ENCODE peak calls at places on chromosome 13, in five cellular contexts. O is RWPE1, L is left lung, Y is BJ, R is GM06990. Z is an unnamed sample.

GRCh38 chr13:27005976-27006518 is 165.6 kb downstream of the USP12 start:
- DNase-seq in O (no peak), L (no peak), Y (no peak), R (no peak), Z (no peak)

GRCh38 chr13:76552373-76552772 is 333.8 kb downstream of the KCTD12 start:
- DNase-seq in O (no peak), L (no peak), Y (no peak), R (no peak), Z (no peak)

GRCh38 chr13:106337096-106337495 is 198.4 kb downstream of the EFNB2 start:
- DNase-seq in O (no peak), L (no peak), Y (no peak), R (no peak), Z (no peak)

GRCh38 chr13:29918845-29919244 is 68.4 kb upstream of the UBL3 start:
- DNase-seq in O (peak), L (no peak), Y (peak), R (no peak), Z (no peak)

GRCh38 chr13:39835253-39835652 is 179.8 kb downstream of the COG6 start:
- DNase-seq in O (no peak), L (no peak), Y (no peak), R (no peak), Z (no peak)

GRCh38 chr13:80149757-80150156 is 191.2 kb downstream of the SPRY2 start:
- DNase-seq in O (no peak), L (no peak), Y (no peak), R (no peak), Z (no peak)

GRCh38 chr13:58018865-58019264 is 387.3 kb downstream of the PCDH17 start:
- DNase-seq in O (no peak), L (no peak), Y (no peak), R (no peak), Z (no peak)

GRCh38 chr13:37701972-37702371 is 103.4 kb upstream of the POSTN start:
- DNase-seq in O (peak), L (no peak), Y (peak), R (no peak), Z (no peak)

GRCh38 chr13:87094646-87095045 is 576.5 kb upstream of the SLITRK5 start:
- DNase-seq in O (no peak), L (no peak), Y (no peak), R (no peak), Z (no peak)

GRCh38 chr13:82165396-82166174 is 1716.7 kb downstream of the SLITRK1 start:
- DNase-seq in O (no peak), L (peak), Y (no peak), R (no peak), Z (no peak)

GRCh38 chr13:20566424-20566916 is 487 bp upstream of the IFT88 start:
- DNase-seq in O (peak), L (no peak), Y (peak), R (no peak), Z (no peak)

GRCh38 chr13:43346427-43346826 is 323.0 kb downstream of the DNAJC15 start:
- DNase-seq in O (no peak), L (no peak), Y (no peak), R (no peak), Z (no peak)

GRCh38 chr13:112442483-112443090 is 66.4 kb downstream of the SPACA7 start:
- DNase-seq in O (peak), L (peak), Y (no peak), R (no peak), Z (no peak)

GRCh38 chr13:74778946-74779345 is 644.7 kb upstream of the KLF12 start:
- DNase-seq in O (no peak), L (no peak), Y (no peak), R (no peak), Z (no peak)

GRCh38 chr13:107554355-107554905 is 660.9 kb downstream of the LIG4 start:
- DNase-seq in O (no peak), L (no peak), Y (no peak), R (no peak), Z (no peak)

GRCh38 chr13:47603365-47603764 is 397.7 kb downstream of the SUCLA2 start:
- DNase-seq in O (no peak), L (no peak), Y (no peak), R (no peak), Z (no peak)

GRCh38 chr13:40528881-40529280 is 137.6 kb downstream of the FOXO1 start:
- DNase-seq in O (no peak), L (no peak), Y (no peak), R (no peak), Z (no peak)

GRCh38 chr13:45341799-45342584 is 1.0 kb upstream of the TPT1 start:
- DNase-seq in O (no peak), L (no peak), Y (no peak), R (no peak), Z (no peak)

GRCh38 chr13:94344126-94344863 is 135.2 kb downstream of the DCT start:
- DNase-seq in O (no peak), L (no peak), Y (no peak), R (no peak), Z (no peak)

GRCh38 chr13:98265669-98266551 is 88.8 kb upstream of the RNF113B start:
- DNase-seq in O (no peak), L (no peak), Y (no peak), R (no peak), Z (no peak)

GRCh38 chr13:93690139-93690538 is 463.5 kb downstream of the GPC6 start:
- DNase-seq in O (no peak), L (no peak), Y (no peak), R (no peak), Z (no peak)

GRCh38 chr13:26977541-26977940 is 194.1 kb downstream of the USP12 start:
- DNase-seq in O (no peak), L (no peak), Y (no peak), R (no peak), Z (no peak)

GRCh38 chr13:112842343-112842856 is 126.6 kb upstream of the MCF2L start:
- DNase-seq in O (no peak), L (no peak), Y (no peak), R (no peak), Z (peak)

DNA sequence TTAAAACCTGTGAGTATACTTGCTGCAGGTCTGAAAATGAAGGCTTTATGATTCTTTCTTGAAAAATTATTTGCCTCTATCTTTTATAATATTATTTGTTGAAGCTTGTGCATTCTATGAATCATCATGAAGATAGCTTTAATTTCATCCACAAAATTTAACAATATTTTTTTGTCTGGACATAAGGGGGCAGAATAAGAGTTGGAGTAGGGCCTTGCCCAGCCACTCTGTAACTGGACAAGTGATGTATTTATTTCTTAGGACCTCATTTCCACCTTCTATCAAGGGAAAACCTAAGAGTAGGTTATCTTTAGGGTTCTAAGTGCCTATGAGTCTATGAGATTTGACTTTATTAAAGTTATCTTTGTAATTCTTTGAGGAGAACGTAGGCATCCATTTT is 49.9 kb downstream of the N4BP2L1 start:
- DNase-seq in O (no peak), L (no peak), Y (no peak), R (no peak), Z (no peak)
- TF ChIP-seq CTCF in O (no peak), L (no peak), Y (no peak), R (no peak), Z (no peak)

GRCh38 chr13:31174018-31174417 is 12.3 kb upstream of the HSPH1 start:
- DNase-seq in O (peak), L (no peak), Y (no peak), R (no peak), Z (no peak)
- TF ChIP-seq CTCF in O (no peak), L (no peak), Y (peak), R (no peak), Z (no peak)

GRCh38 chr13:111046590-111047141 is 68.4 kb upstream of the ARHGEF7 start:
- DNase-seq in O (no peak), L (peak), Y (no peak), R (no peak), Z (peak)
- TF ChIP-seq CTCF in O (no peak), L (peak), Y (peak), R (peak), Z (peak)

GRCh38 chr13:35789335-35790166 is 313.1 kb upstream of the MAB21L1 start:
- DNase-seq in O (peak), L (no peak), Y (no peak), R (no peak), Z (peak)
- TF ChIP-seq CTCF in O (peak), L (peak), Y (peak), R (peak), Z (peak)

GRCh38 chr13:71672527-71672926 is 194.5 kb downstream of the DACH1 start:
- DNase-seq in O (no peak), L (no peak), Y (no peak), R (no peak), Z (no peak)

GRCh38 chr13:71677114-71677513 is 189.9 kb downstream of the DACH1 start:
- DNase-seq in O (no peak), L (no peak), Y (no peak), R (no peak), Z (no peak)

GRCh38 chr13:71674776-71675352 is 192.1 kb downstream of the DACH1 start:
- DNase-seq in O (no peak), L (no peak), Y (no peak), R (no peak), Z (no peak)
- TF ChIP-seq CTCF in O (no peak), L (no peak), Y (no peak), R (peak), Z (no peak)

GRCh38 chr13:51449018-51449417 is 3.8 kb downstream of the INTS6 start:
- DNase-seq in O (no peak), L (no peak), Y (no peak), R (no peak), Z (no peak)

DNA sequence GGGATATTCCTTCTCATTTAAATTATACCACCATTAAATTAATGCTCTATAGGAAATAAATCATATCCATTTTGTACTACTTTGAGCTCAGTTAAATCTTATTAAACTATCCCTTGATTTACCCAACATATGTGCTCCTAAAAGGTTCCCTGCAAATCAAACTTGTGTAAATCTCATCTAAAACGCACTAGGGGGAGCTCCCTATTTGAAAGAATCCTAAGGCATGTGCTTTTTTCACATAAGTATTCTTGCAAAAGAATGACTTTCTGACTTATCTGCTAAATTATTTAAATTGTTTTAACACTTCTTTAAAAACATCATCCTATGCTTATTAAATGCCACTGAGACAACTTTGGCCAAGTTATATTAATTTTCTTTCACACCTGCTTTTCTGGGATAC is 7.9 kb downstream of the INTS6 start:
- DNase-seq in O (no peak), L (no peak), Y (no peak), R (no peak), Z (no peak)
- TF ChIP-seq CTCF in O (peak), L (no peak), Y (peak), R (no peak), Z (no peak)

DNA sequence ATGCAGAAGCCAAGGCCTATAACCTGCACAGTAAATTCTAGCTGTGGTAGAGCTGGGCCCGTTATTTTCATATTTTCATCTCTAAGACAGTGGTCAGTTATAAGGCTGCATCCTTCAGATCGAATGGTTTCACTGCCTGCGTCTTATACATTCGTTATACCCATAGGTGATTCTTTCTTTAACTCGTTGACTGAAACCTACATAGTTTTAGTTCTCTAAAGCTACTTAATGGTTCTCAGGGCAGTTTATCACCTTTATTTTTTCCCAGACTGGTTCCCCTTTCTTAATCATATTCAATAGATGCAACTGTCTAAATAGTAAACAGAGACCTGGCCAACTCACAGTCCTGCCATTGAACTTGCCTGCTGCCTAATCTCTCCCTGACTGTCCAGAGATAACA is 615.3 kb upstream of the SLITRK1 start:
- DNase-seq in O (no peak), L (no peak), Y (no peak), R (no peak), Z (no peak)
- TF ChIP-seq CTCF in O (no peak), L (no peak), Y (no peak), R (no peak), Z (no peak)

GRCh38 chr13:28819748-28820098 is 416 bp upstream of the MTUS2 start:
- DNase-seq in O (no peak), L (peak), Y (no peak), R (peak), Z (peak)
- TF ChIP-seq CTCF in O (peak), L (no peak), Y (no peak), R (peak), Z (peak)

DNA sequence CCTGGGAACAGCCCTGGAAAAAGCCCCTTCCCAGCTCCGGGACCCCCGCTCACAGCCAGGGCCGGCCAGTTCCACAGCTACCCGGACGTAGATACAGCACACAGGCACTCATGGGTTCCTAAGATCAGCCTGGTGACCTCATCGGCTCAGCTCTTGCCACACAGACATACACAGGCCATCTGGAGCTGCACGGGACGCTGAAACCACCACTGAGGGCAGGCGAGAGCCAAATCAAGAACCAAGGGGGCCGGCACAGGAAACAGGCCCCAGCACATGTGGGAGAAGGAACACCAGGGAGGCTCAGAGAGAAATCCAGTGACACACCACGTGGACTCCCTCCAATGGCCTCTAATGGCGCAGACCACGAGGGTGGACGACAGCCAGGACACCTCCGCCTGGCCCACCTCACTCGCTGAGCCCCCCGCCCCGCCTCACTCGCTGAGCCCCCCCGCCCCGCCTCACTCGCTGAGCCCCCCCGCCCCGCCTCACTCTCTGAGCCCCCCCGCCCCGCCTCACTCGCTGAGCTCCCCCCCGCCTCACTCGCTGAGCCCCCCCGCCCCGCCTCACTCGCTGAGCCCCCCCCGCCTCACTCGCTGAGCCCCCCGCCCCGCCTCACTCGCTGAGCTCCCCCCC is 69.7 kb upstream of the C13orf46 start:
- DNase-seq in O (no peak), L (no peak), Y (no peak), R (no peak), Z (no peak)
- TF ChIP-seq CTCF in O (no peak), L (no peak), Y (peak), R (peak), Z (peak)

Z was measured in GM13976.